ENCODE peak calls at places on chromosomes 5 and 9, in eight cellular contexts. One of them, this sample, is unnamed.

GRCh38 chr9:4011062-4011461 is 288.8 kb downstream of the GLIS3 start:
- DNase-seq in AG09319: no peak
- DNase-seq in nucleus accumbens: no peak
- DNase-seq in RPMI7951: no peak
- DNase-seq in fibroblast of mammary gland: no peak
- DNase-seq in M059J: no peak
- DNase-seq in foreskin fibroblast: no peak
- DNase-seq in T follicular helper cell: no peak
- DNase-seq in this sample: no peak

GRCh38 chr9:136773386-136774044 is 9.2 kb upstream of the LCN15 start:
- DNase-seq in M059J: no peak
- DNase-seq in RPMI7951: no peak
- DNase-seq in nucleus accumbens: no peak
- DNase-seq in foreskin fibroblast: no peak
- DNase-seq in AG09319: no peak
- DNase-seq in T follicular helper cell: no peak
- DNase-seq in fibroblast of mammary gland: no peak
- DNase-seq in this sample: no peak

GRCh38 chr5:172972557-172972956 is 11.0 kb upstream of the ATP6V0E1 start:
- DNase-seq in RPMI7951: no peak
- DNase-seq in M059J: no peak
- DNase-seq in nucleus accumbens: no peak
- DNase-seq in fibroblast of mammary gland: no peak
- DNase-seq in T follicular helper cell: no peak
- DNase-seq in foreskin fibroblast: no peak
- DNase-seq in AG09319: no peak
- DNase-seq in this sample: no peak

GRCh38 chr5:126369995-126370731 is 53.0 kb upstream of the GRAMD2B start:
- DNase-seq in T follicular helper cell: no peak
- DNase-seq in fibroblast of mammary gland: no peak
- DNase-seq in foreskin fibroblast: no peak
- DNase-seq in RPMI7951: no peak
- DNase-seq in AG09319: no peak
- DNase-seq in M059J: peak; percentile 25
- DNase-seq in nucleus accumbens: no peak
- DNase-seq in this sample: peak; percentile 91

GRCh38 chr5:142095035-142095434 is 13.5 kb upstream of the NDFIP1 start:
- DNase-seq in fibroblast of mammary gland: no peak
- DNase-seq in foreskin fibroblast: no peak
- DNase-seq in nucleus accumbens: no peak
- DNase-seq in M059J: no peak
- DNase-seq in T follicular helper cell: no peak
- DNase-seq in AG09319: no peak
- DNase-seq in RPMI7951: no peak
- DNase-seq in this sample: no peak

GRCh38 chr5:33346534-33346933 is 94.2 kb upstream of the TARS1 start:
- DNase-seq in RPMI7951: no peak
- DNase-seq in fibroblast of mammary gland: no peak
- DNase-seq in M059J: no peak
- DNase-seq in T follicular helper cell: no peak
- DNase-seq in AG09319: no peak
- DNase-seq in foreskin fibroblast: no peak
- DNase-seq in nucleus accumbens: no peak
- DNase-seq in this sample: no peak

GRCh38 chr9:135332979-135333748 is 146.4 kb upstream of the PPP1R26 start:
- DNase-seq in M059J: no peak
- DNase-seq in foreskin fibroblast: no peak
- DNase-seq in AG09319: no peak
- DNase-seq in fibroblast of mammary gland: no peak
- DNase-seq in nucleus accumbens: no peak
- DNase-seq in T follicular helper cell: no peak
- DNase-seq in RPMI7951: no peak
- DNase-seq in this sample: no peak

GRCh38 chr5:107469485-107469884 is 201.3 kb downstream of the EFNA5 start:
- DNase-seq in T follicular helper cell: no peak
- DNase-seq in foreskin fibroblast: peak; percentile 78
- DNase-seq in M059J: peak; percentile 95
- DNase-seq in RPMI7951: peak; percentile 90
- DNase-seq in fibroblast of mammary gland: peak; percentile 87
- DNase-seq in AG09319: peak; percentile 51
- DNase-seq in nucleus accumbens: no peak
- DNase-seq in this sample: no peak

GRCh38 chr5:77426670-77427069 is 65.4 kb downstream of the WDR41 start:
- DNase-seq in nucleus accumbens: no peak
- DNase-seq in RPMI7951: no peak
- DNase-seq in foreskin fibroblast: peak; percentile 76
- DNase-seq in T follicular helper cell: no peak
- DNase-seq in AG09319: no peak
- DNase-seq in M059J: peak; percentile 76
- DNase-seq in fibroblast of mammary gland: peak; percentile 88
- DNase-seq in this sample: no peak

GRCh38 chr9:100350188-100350587 is 2.6 kb downstream of the TEX10 start:
- DNase-seq in foreskin fibroblast: no peak
- DNase-seq in AG09319: no peak
- DNase-seq in M059J: no peak
- DNase-seq in T follicular helper cell: no peak
- DNase-seq in RPMI7951: no peak
- DNase-seq in nucleus accumbens: no peak
- DNase-seq in fibroblast of mammary gland: no peak
- DNase-seq in this sample: no peak

GRCh38 chr5:14667770-14668169 is 3.3 kb downstream of the OTULIN start:
- DNase-seq in AG09319: no peak
- DNase-seq in T follicular helper cell: no peak
- DNase-seq in RPMI7951: no peak
- DNase-seq in fibroblast of mammary gland: no peak
- DNase-seq in foreskin fibroblast: no peak
- DNase-seq in nucleus accumbens: no peak
- DNase-seq in M059J: no peak
- DNase-seq in this sample: no peak

GRCh38 chr9:134759001-134759607 is 117.5 kb downstream of the COL5A1 start:
- DNase-seq in AG09319: no peak
- DNase-seq in M059J: peak; percentile 36
- DNase-seq in foreskin fibroblast: no peak
- DNase-seq in RPMI7951: peak; percentile 38
- DNase-seq in T follicular helper cell: no peak
- DNase-seq in fibroblast of mammary gland: no peak
- DNase-seq in nucleus accumbens: no peak
- DNase-seq in this sample: no peak

GRCh38 chr5:25006734-25007133 is 362.0 kb upstream of the CDH10 start:
- DNase-seq in RPMI7951: peak; percentile 0
- DNase-seq in M059J: peak; percentile 76
- DNase-seq in T follicular helper cell: no peak
- DNase-seq in nucleus accumbens: no peak
- DNase-seq in AG09319: no peak
- DNase-seq in fibroblast of mammary gland: no peak
- DNase-seq in foreskin fibroblast: no peak
- DNase-seq in this sample: no peak

GRCh38 chr5:68240196-68240595 is 24.6 kb downstream of the PIK3R1 start:
- DNase-seq in fibroblast of mammary gland: no peak
- DNase-seq in T follicular helper cell: no peak
- DNase-seq in RPMI7951: peak; percentile 82
- DNase-seq in foreskin fibroblast: no peak
- DNase-seq in M059J: peak; percentile 80
- DNase-seq in nucleus accumbens: no peak
- DNase-seq in AG09319: no peak
- DNase-seq in this sample: no peak

GRCh38 chr5:17343675-17344074 is 126.2 kb downstream of the BASP1 start:
- DNase-seq in M059J: peak; percentile 93
- DNase-seq in AG09319: peak; percentile 44
- DNase-seq in foreskin fibroblast: peak; percentile 57
- DNase-seq in nucleus accumbens: no peak
- DNase-seq in T follicular helper cell: no peak
- DNase-seq in RPMI7951: peak; percentile 78
- DNase-seq in fibroblast of mammary gland: peak; percentile 94
- DNase-seq in this sample: no peak

GRCh38 chr9:83599071-83599470 is 23.9 kb upstream of the IDNK start:
- DNase-seq in RPMI7951: peak; percentile 22
- DNase-seq in nucleus accumbens: no peak
- DNase-seq in foreskin fibroblast: peak; percentile 39
- DNase-seq in fibroblast of mammary gland: peak; percentile 64
- DNase-seq in AG09319: no peak
- DNase-seq in T follicular helper cell: no peak
- DNase-seq in M059J: no peak
- DNase-seq in this sample: no peak

GRCh38 chr5:4896328-4896727 is 243.8 kb upstream of the ADAMTS16 start:
- DNase-seq in fibroblast of mammary gland: no peak
- DNase-seq in T follicular helper cell: no peak
- DNase-seq in nucleus accumbens: no peak
- DNase-seq in RPMI7951: no peak
- DNase-seq in M059J: no peak
- DNase-seq in foreskin fibroblast: no peak
- DNase-seq in AG09319: no peak
- DNase-seq in this sample: no peak

GRCh38 chr5:150021491-150022162 is 21.1 kb downstream of the HMGXB3 start:
- DNase-seq in T follicular helper cell: no peak
- DNase-seq in RPMI7951: peak; percentile 85
- DNase-seq in M059J: peak; percentile 90
- DNase-seq in foreskin fibroblast: no peak
- DNase-seq in nucleus accumbens: no peak
- DNase-seq in fibroblast of mammary gland: peak; percentile 82
- DNase-seq in AG09319: no peak
- DNase-seq in this sample: no peak

GRCh38 chr9:115849679-115850412 is 303.7 kb upstream of the PAPPA start:
- DNase-seq in RPMI7951: peak; percentile 55
- DNase-seq in AG09319: peak; percentile 70
- DNase-seq in T follicular helper cell: no peak
- DNase-seq in fibroblast of mammary gland: peak; percentile 84
- DNase-seq in M059J: peak; percentile 32
- DNase-seq in foreskin fibroblast: peak; percentile 28
- DNase-seq in nucleus accumbens: no peak
- DNase-seq in this sample: no peak

GRCh38 chr9:115275753-115276152 is 157.8 kb upstream of the TNC start:
- DNase-seq in foreskin fibroblast: no peak
- DNase-seq in fibroblast of mammary gland: no peak
- DNase-seq in T follicular helper cell: no peak
- DNase-seq in AG09319: no peak
- DNase-seq in M059J: peak; percentile 79
- DNase-seq in nucleus accumbens: no peak
- DNase-seq in RPMI7951: peak; percentile 58
- DNase-seq in this sample: peak; percentile 64

GRCh38 chr9:10903969-10904368 is 291.2 kb upstream of the PTPRD start:
- DNase-seq in AG09319: no peak
- DNase-seq in RPMI7951: no peak
- DNase-seq in nucleus accumbens: no peak
- DNase-seq in M059J: no peak
- DNase-seq in T follicular helper cell: no peak
- DNase-seq in foreskin fibroblast: no peak
- DNase-seq in fibroblast of mammary gland: no peak
- DNase-seq in this sample: no peak

GRCh38 chr5:44388504-44389409 is 463 bp downstream of the FGF10 start:
- DNase-seq in fibroblast of mammary gland: peak; percentile 44
- DNase-seq in T follicular helper cell: no peak
- DNase-seq in M059J: peak; percentile 1
- DNase-seq in foreskin fibroblast: no peak
- DNase-seq in nucleus accumbens: no peak
- DNase-seq in RPMI7951: peak; percentile 1
- DNase-seq in AG09319: no peak
- DNase-seq in this sample: no peak

GRCh38 chr5:134527156-134527960 is 1.9 kb downstream of the JADE2 start:
- DNase-seq in AG09319: no peak
- DNase-seq in foreskin fibroblast: peak; percentile 90
- DNase-seq in nucleus accumbens: peak; percentile 77
- DNase-seq in RPMI7951: peak; percentile 87
- DNase-seq in T follicular helper cell: peak; percentile 50
- DNase-seq in M059J: peak; percentile 92
- DNase-seq in fibroblast of mammary gland: peak; percentile 89
- DNase-seq in this sample: peak; percentile 73

GRCh38 chr5:14218897-14219573 is 75.9 kb downstream of the TRIO start:
- DNase-seq in nucleus accumbens: no peak
- DNase-seq in foreskin fibroblast: no peak
- DNase-seq in T follicular helper cell: no peak
- DNase-seq in fibroblast of mammary gland: peak; percentile 28
- DNase-seq in M059J: no peak
- DNase-seq in RPMI7951: peak; percentile 18
- DNase-seq in AG09319: no peak
- DNase-seq in this sample: no peak

GRCh38 chr9:137724114-137724445 is 105.3 kb downstream of the EHMT1 start:
- DNase-seq in M059J: no peak
- DNase-seq in nucleus accumbens: no peak
- DNase-seq in RPMI7951: no peak
- DNase-seq in fibroblast of mammary gland: peak; percentile 46
- DNase-seq in T follicular helper cell: no peak
- DNase-seq in AG09319: no peak
- DNase-seq in foreskin fibroblast: peak; percentile 20
- DNase-seq in this sample: no peak

GRCh38 chr9:100427366-100428263 is 672 bp downstream of the MSANTD3 start:
- DNase-seq in foreskin fibroblast: peak; percentile 64
- DNase-seq in T follicular helper cell: no peak
- DNase-seq in AG09319: no peak
- DNase-seq in nucleus accumbens: peak; percentile 24
- DNase-seq in RPMI7951: peak; percentile 77
- DNase-seq in fibroblast of mammary gland: peak; percentile 76
- DNase-seq in M059J: peak; percentile 83
- DNase-seq in this sample: peak; percentile 51

GRCh38 chr5:17670353-17670752 is 36.1 kb downstream of the TAF11L14 start:
- DNase-seq in RPMI7951: no peak
- DNase-seq in T follicular helper cell: no peak
- DNase-seq in fibroblast of mammary gland: no peak
- DNase-seq in foreskin fibroblast: no peak
- DNase-seq in M059J: no peak
- DNase-seq in AG09319: no peak
- DNase-seq in nucleus accumbens: no peak
- DNase-seq in this sample: no peak

GRCh38 chr5:69046375-69046957 is 47.3 kb upstream of the SLC30A5 start:
- DNase-seq in foreskin fibroblast: no peak
- DNase-seq in nucleus accumbens: no peak
- DNase-seq in T follicular helper cell: no peak
- DNase-seq in fibroblast of mammary gland: peak; percentile 23
- DNase-seq in RPMI7951: peak; percentile 37
- DNase-seq in M059J: peak; percentile 39
- DNase-seq in AG09319: no peak
- DNase-seq in this sample: peak; percentile 26

GRCh38 chr9:135076143-135076875 is 11.2 kb upstream of the OLFM1 start:
- DNase-seq in M059J: no peak
- DNase-seq in T follicular helper cell: no peak
- DNase-seq in fibroblast of mammary gland: no peak
- DNase-seq in foreskin fibroblast: no peak
- DNase-seq in RPMI7951: no peak
- DNase-seq in AG09319: no peak
- DNase-seq in nucleus accumbens: no peak
- DNase-seq in this sample: no peak

GRCh38 chr9:110078626-110079025 is 129.3 kb downstream of the C9orf152 start:
- DNase-seq in T follicular helper cell: no peak
- DNase-seq in fibroblast of mammary gland: no peak
- DNase-seq in nucleus accumbens: no peak
- DNase-seq in M059J: no peak
- DNase-seq in AG09319: no peak
- DNase-seq in foreskin fibroblast: no peak
- DNase-seq in RPMI7951: no peak
- DNase-seq in this sample: no peak

GRCh38 chr5:52801329-52801728 is 13.6 kb downstream of the ITGA1 start:
- DNase-seq in fibroblast of mammary gland: peak; percentile 36
- DNase-seq in AG09319: no peak
- DNase-seq in RPMI7951: peak; percentile 43
- DNase-seq in M059J: peak; percentile 45
- DNase-seq in T follicular helper cell: no peak
- DNase-seq in nucleus accumbens: no peak
- DNase-seq in foreskin fibroblast: no peak
- DNase-seq in this sample: peak; percentile 15

GRCh38 chr9:96884443-96884842 is 30.1 kb upstream of the ZNF782 start:
- DNase-seq in M059J: peak; percentile 99
- DNase-seq in fibroblast of mammary gland: peak; percentile 88
- DNase-seq in T follicular helper cell: no peak
- DNase-seq in nucleus accumbens: no peak
- DNase-seq in AG09319: no peak
- DNase-seq in RPMI7951: peak; percentile 74
- DNase-seq in foreskin fibroblast: peak; percentile 85
- DNase-seq in this sample: peak; percentile 81

GRCh38 chr9:13082796-13083195 is 196.7 kb downstream of the MPDZ start:
- DNase-seq in T follicular helper cell: no peak
- DNase-seq in foreskin fibroblast: no peak
- DNase-seq in AG09319: no peak
- DNase-seq in RPMI7951: no peak
- DNase-seq in nucleus accumbens: no peak
- DNase-seq in fibroblast of mammary gland: no peak
- DNase-seq in M059J: peak; percentile 45
- DNase-seq in this sample: no peak

GRCh38 chr9:36584626-36585460 is 12.1 kb downstream of the MELK start:
- DNase-seq in RPMI7951: peak; percentile 86
- DNase-seq in T follicular helper cell: no peak
- DNase-seq in nucleus accumbens: no peak
- DNase-seq in fibroblast of mammary gland: peak; percentile 79
- DNase-seq in AG09319: no peak
- DNase-seq in foreskin fibroblast: peak; percentile 59
- DNase-seq in M059J: peak; percentile 92
- DNase-seq in this sample: no peak